ENCODE peak calls at places on chromosomes 2 and 18, in eight cellular contexts. M, Q, P, R, G, E, T and B are unnamed samples.

GRCh38 chr18:50559750-50560680 is at the start of gene MAPK4:
- DNase-seq in P (no peak), G (no peak), E (peak), T (peak), Q (no peak), R (no peak), M (no peak), B (no peak)

GRCh38 chr2:108271691-108272253 is 16.9 kb upstream of the SULT1C2 start:
- DNase-seq in G (no peak), M (no peak), Q (no peak), E (peak), T (peak), P (no peak), R (no peak), B (no peak)

GRCh38 chr2:24825883-24826800 is 32.9 kb downstream of the CENPO start:
- DNase-seq in R (no peak), E (peak), T (no peak), Q (no peak), M (no peak), G (no peak), P (no peak), B (no peak)

GRCh38 chr2:65377556-65378307 is 54.7 kb downstream of the SPRED2 start:
- DNase-seq in T (peak), Q (no peak), P (no peak), E (no peak), R (no peak), G (no peak), M (no peak), B (peak)

GRCh38 chr2:120460511-120460910 is 114.6 kb downstream of the INHBB start:
- DNase-seq in G (no peak), R (no peak), T (no peak), E (no peak), Q (no peak), M (peak), P (no peak), B (no peak)

GRCh38 chr2:9332136-9332852 is 91.0 kb downstream of the ITGB1BP1 start:
- DNase-seq in Q (no peak), P (no peak), M (no peak), T (no peak), G (no peak), E (no peak), R (no peak), B (no peak)

GRCh38 chr2:200703132-200703925 is 108.4 kb upstream of the BZW1 start:
- DNase-seq in T (peak), P (no peak), M (no peak), E (no peak), R (no peak), G (no peak), Q (no peak), B (no peak)

GRCh38 chr2:195861821-195862220 is 204.8 kb downstream of the SLC39A10 start:
- DNase-seq in E (no peak), G (no peak), M (no peak), R (no peak), P (no peak), T (no peak), Q (no peak), B (no peak)

GRCh38 chr2:40372586-40372985 is 79.3 kb downstream of the SLC8A1 start:
- DNase-seq in P (no peak), M (no peak), R (no peak), Q (no peak), T (no peak), E (no peak), G (no peak), B (no peak)

GRCh38 chr2:164824865-164825264 is 16.8 kb downstream of the COBLL1 start:
- DNase-seq in M (no peak), E (no peak), Q (no peak), R (no peak), G (no peak), T (no peak), P (no peak), B (no peak)

GRCh38 chr18:1544016-1544415 is 639.3 kb downstream of the ADCYAP1 start:
- DNase-seq in M (no peak), Q (no peak), E (no peak), T (no peak), G (no peak), R (no peak), P (no peak), B (no peak)

GRCh38 chr18:78637442-78638402 is 341.9 kb upstream of the SALL3 start:
- DNase-seq in E (no peak), T (no peak), P (no peak), G (no peak), M (no peak), Q (no peak), R (no peak), B (no peak)

GRCh38 chr2:8849322-8849721 is 11.9 kb upstream of the KIDINS220 start:
- DNase-seq in G (no peak), E (no peak), M (no peak), T (no peak), Q (no peak), R (no peak), P (no peak), B (no peak)

GRCh38 chr2:60549250-60550150 is 4.0 kb downstream of the BCL11A start:
- DNase-seq in P (no peak), R (no peak), E (no peak), T (peak), Q (no peak), M (no peak), G (no peak), B (peak)

GRCh38 chr2:186962085-186962747 is 113.2 kb upstream of the ZSWIM2 start:
- DNase-seq in E (no peak), M (no peak), P (no peak), T (no peak), Q (no peak), G (no peak), R (no peak), B (no peak)

GRCh38 chr2:101305492-101306123 is 2.9 kb downstream of the RNF149 start:
- DNase-seq in T (no peak), M (no peak), Q (no peak), E (no peak), G (no peak), R (no peak), P (no peak), B (no peak)

GRCh38 chr2:145626301-145626700 is 1106.4 kb upstream of the ZEB2 start:
- DNase-seq in G (no peak), P (no peak), E (no peak), R (no peak), Q (no peak), T (no peak), M (no peak), B (no peak)

GRCh38 chr2:27095745-27096651 is 9.4 kb downstream of the KHK start:
- DNase-seq in R (no peak), Q (no peak), T (peak), P (no peak), M (no peak), G (peak), E (no peak), B (no peak)

GRCh38 chr2:105896765-105897163 is 152.1 kb downstream of the NCK2 start:
- DNase-seq in R (no peak), P (no peak), Q (no peak), M (no peak), T (peak), G (no peak), E (no peak), B (no peak)

GRCh38 chr2:201254331-201254730 is 6.0 kb upstream of the CASP8 start:
- DNase-seq in E (no peak), T (peak), M (no peak), Q (no peak), G (no peak), P (no peak), R (no peak), B (no peak)

GRCh38 chr2:212709287-212709686 is 170.7 kb upstream of the ERBB4 start:
- DNase-seq in T (no peak), Q (no peak), P (no peak), M (no peak), E (no peak), G (no peak), R (no peak), B (no peak)

GRCh38 chr2:113877651-113878594 is 12.0 kb upstream of the ACTR3 start:
- DNase-seq in P (no peak), Q (no peak), E (no peak), R (no peak), M (no peak), G (no peak), T (no peak), B (no peak)

GRCh38 chr2:167380555-167380954 is 492.3 kb downstream of the XIRP2 start:
- DNase-seq in Q (no peak), P (no peak), T (no peak), E (no peak), R (no peak), M (no peak), G (no peak), B (no peak)

GRCh38 chr2:197884252-197884651 is 79.9 kb downstream of the PLCL1 start:
- DNase-seq in R (no peak), E (no peak), Q (no peak), T (no peak), G (no peak), M (no peak), P (no peak), B (no peak)

GRCh38 chr2:66521459-66521858 is 86.5 kb downstream of the MEIS1 start:
- DNase-seq in E (no peak), Q (no peak), M (no peak), T (no peak), G (no peak), P (no peak), R (no peak), B (no peak)

GRCh38 chr2:235630723-235631122 is 136.9 kb downstream of the AGAP1 start:
- DNase-seq in E (no peak), R (no peak), Q (no peak), P (no peak), M (no peak), T (no peak), G (no peak), B (no peak)

GRCh38 chr18:35588995-35589394 is 7.5 kb downstream of the GALNT1 start:
- DNase-seq in T (peak), E (no peak), P (no peak), G (no peak), R (no peak), Q (no peak), M (peak), B (peak)

GRCh38 chr18:39701839-39702238 is 2136.2 kb upstream of the CELF4 start:
- DNase-seq in Q (no peak), M (no peak), P (no peak), T (no peak), E (no peak), G (no peak), R (no peak), B (no peak)

GRCh38 chr18:54774971-54775665 is 53.2 kb upstream of the RAB27B start:
- DNase-seq in R (no peak), G (no peak), P (no peak), Q (no peak), M (no peak), T (no peak), E (no peak), B (no peak)

GRCh38 chr2:230658877-230659652 is 53.6 kb upstream of the CAB39 start:
- DNase-seq in E (no peak), T (no peak), Q (peak), G (no peak), P (no peak), R (peak), M (no peak), B (peak)

GRCh38 chr2:38556007-38556801 is 46.5 kb downstream of the HNRNPLL start:
- DNase-seq in Q (no peak), P (no peak), T (no peak), G (no peak), M (no peak), R (no peak), E (no peak), B (no peak)

GRCh38 chr2:59196511-59196910 is 955.4 kb upstream of the FANCL start:
- DNase-seq in T (no peak), P (no peak), M (no peak), G (no peak), R (no peak), Q (no peak), E (no peak), B (no peak)

GRCh38 chr2:20624884-20625485 is 25.9 kb downstream of the HS1BP3 start:
- DNase-seq in M (peak), Q (no peak), E (peak), T (no peak), R (no peak), G (no peak), P (no peak), B (no peak)

GRCh38 chr2:8666581-8666980 is 15.3 kb upstream of the ID2 start:
- DNase-seq in M (no peak), T (no peak), R (no peak), P (no peak), E (no peak), Q (no peak), G (no peak), B (no peak)

GRCh38 chr2:193824474-193824873 is 1629.7 kb upstream of the TMEFF2 start:
- DNase-seq in Q (no peak), E (no peak), P (no peak), G (no peak), M (no peak), R (no peak), T (no peak), B (no peak)